ENCODE peak calls at places on chromosomes 13 and 19, in seven cellular contexts. Z is tibial nerve, F is tibial artery, L is OCI-LY7, O is epithelial cell of esophagus, T is HCT116, C is heart left ventricle. E is an unnamed sample.

GRCh38 chr13:87498681-87499080 is 172.5 kb upstream of the SLITRK5 start:
- DNase-seq in F (no peak), T (no peak), O (peak), L (peak), Z (no peak), C (no peak), E (no peak)

GRCh38 chr19:10285393-10285792 is 1.4 kb upstream of the ICAM4 start:
- DNase-seq in L (no peak), F (no peak), Z (no peak), O (no peak), T (no peak), C (no peak), E (no peak)

GRCh38 chr13:111486331-111486730 is 165.9 kb downstream of the TEX29 start:
- DNase-seq in T (no peak), L (no peak), C (no peak), F (peak), O (no peak), Z (no peak), E (no peak)

GRCh38 chr19:11191273-11191755 is 6.0 kb downstream of the KANK2 start:
- DNase-seq in F (peak), O (no peak), Z (peak), L (peak), T (no peak), C (peak), E (peak)

GRCh38 chr13:32726374-32727037 is 140.3 kb downstream of the PDS5B start:
- DNase-seq in L (no peak), F (no peak), O (no peak), T (no peak), Z (no peak), C (no peak), E (no peak)

GRCh38 chr19:35449347-35450043 is 1.4 kb downstream of the FFAR2 start:
- DNase-seq in L (no peak), O (peak), T (no peak), C (no peak), Z (no peak), F (no peak), E (no peak)

GRCh38 chr13:36904219-36904618 is 15.8 kb downstream of the SMAD9 start:
- DNase-seq in T (no peak), F (no peak), Z (no peak), O (no peak), C (no peak), L (no peak), E (no peak)

GRCh38 chr13:51879133-51879532 is 17.4 kb downstream of the CCDC70 start:
- DNase-seq in T (no peak), O (no peak), C (no peak), F (no peak), Z (no peak), L (peak), E (no peak)

GRCh38 chr13:35876601-35877000 is 254.6 kb downstream of the DCLK1 start:
- DNase-seq in T (no peak), O (no peak), C (no peak), L (no peak), F (no peak), Z (no peak), E (no peak)

GRCh38 chr13:111005364-111005763 is 90.5 kb upstream of the ANKRD10 start:
- DNase-seq in O (peak), Z (no peak), L (no peak), C (no peak), F (no peak), T (peak), E (no peak)

GRCh38 chr13:43522788-43523187 is 264.0 kb downstream of the ENOX1 start:
- DNase-seq in T (no peak), L (no peak), F (no peak), O (no peak), C (no peak), Z (no peak), E (no peak)

GRCh38 chr13:106522112-106522511 is 13.3 kb downstream of the EFNB2 start:
- DNase-seq in Z (no peak), C (no peak), L (no peak), F (no peak), T (no peak), O (peak), E (no peak)

GRCh38 chr13:22770891-22771290 is 409.9 kb upstream of the SGCG start:
- DNase-seq in L (no peak), C (no peak), O (no peak), Z (no peak), F (no peak), T (no peak), E (no peak)

GRCh38 chr19:38658462-38659306 is 11.2 kb downstream of the ACTN4 start:
- DNase-seq in Z (no peak), O (peak), C (peak), F (peak), T (peak), L (no peak), E (no peak)

DNA sequence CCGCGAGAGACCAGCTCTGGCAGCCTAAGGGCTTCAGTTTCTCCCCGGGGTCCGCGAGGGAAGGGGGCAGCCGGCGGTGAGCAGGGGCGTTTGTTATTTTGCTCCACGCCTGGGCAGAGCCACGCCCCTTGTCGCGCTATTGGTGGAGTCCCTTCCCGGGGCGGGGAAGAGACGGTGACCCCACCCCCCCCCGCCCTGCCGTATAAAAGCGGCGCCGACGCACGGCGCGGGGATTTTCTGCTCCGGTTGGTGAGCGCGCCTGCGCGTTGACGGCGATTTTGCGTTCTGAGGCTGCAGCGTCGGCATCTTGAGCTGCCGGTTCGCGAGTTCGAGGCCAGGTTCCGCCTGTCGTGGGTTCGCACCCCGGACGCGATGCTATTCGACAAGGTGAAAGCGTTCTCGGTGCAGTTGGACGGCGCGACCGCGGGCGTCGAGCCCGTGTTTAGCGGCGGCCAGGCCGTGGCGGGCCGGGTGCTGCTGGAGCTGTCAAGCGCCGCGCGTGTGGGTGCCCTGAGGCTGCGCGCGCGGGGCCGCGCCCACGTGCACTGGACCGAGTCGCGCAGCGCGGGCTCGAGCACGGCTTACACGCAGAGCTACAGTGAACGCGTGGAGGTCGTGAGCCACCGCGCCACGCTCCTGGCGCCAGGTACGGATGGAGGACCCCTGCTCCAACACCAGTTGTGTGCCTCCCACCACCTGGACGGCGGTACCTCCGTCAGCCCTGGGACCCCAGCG is at the start of gene ARRDC2:
- DNase-seq in Z (peak), L (peak), F (peak), C (peak), O (peak), T (no peak), E (peak)
- H3K4me3 ChIP-seq in Z (peak), L (peak), F (peak), C (peak), O (peak), T (no peak), E (peak)

GRCh38 chr13:99265823-99266426 is 7.7 kb upstream of the GPR18 start:
- DNase-seq in L (peak), O (peak), C (no peak), T (peak), Z (no peak), F (no peak), E (no peak)
- TF ChIP-seq CTCF in L (peak), O (peak), C (peak), T (peak), Z (peak), F (peak), E (peak)

GRCh38 chr19:48568345-48568886 is 16.4 kb downstream of the SULT2B1 start:
- DNase-seq in L (no peak), F (peak), O (peak), Z (peak), C (peak), T (peak), E (peak)
- H3K4me3 ChIP-seq in L (no peak), F (no peak), O (no peak), Z (no peak), C (no peak), T (peak), E (no peak)

DNA sequence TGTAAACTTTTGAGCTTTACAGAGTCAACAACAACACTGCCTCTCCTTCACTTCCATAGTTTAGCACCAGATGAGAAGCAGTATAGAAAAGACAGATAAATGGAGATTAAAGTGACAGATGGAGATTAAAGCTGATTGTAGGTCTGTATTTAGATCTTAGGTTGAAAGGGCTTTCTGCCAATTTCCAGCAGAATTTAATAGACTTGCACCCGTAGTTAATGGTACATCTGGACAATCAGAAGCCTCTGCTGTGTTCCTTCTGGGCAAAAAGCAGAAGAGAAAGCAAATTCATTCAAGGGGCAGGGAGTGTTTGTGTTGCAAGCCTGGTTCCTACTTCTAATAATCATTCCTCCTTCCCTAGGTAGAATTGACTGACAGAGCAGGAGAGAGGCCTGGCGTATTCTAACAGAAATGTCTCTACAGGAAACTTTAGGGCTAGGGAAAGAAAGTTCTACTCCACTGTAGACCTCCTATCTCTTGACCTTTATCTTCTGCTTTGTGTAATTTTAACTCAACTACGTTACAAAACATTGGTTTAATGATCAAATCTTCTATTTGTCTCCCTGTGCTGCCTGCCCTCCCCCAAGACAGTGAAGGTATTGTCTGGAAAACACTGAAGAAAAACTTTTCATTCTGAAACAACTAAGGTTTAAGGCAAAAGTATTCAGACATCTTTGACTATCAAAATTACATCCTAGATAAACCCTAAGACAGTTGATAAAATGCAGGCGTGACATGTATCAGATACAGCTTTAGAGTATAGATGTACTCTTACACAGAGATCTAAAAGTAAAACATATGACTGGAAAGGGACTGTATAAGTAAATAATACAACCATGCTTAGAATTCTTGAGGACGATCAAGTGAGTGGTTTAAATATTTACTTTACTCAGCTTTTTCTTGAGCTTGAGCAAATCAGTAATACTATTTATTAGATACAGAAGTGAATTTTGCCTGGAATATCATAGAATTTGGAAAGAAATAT is 44.5 kb downstream of the GPC6 start:
- DNase-seq in T (no peak), L (no peak), Z (no peak), O (no peak), C (no peak), F (no peak), E (no peak)
- TF ChIP-seq CTCF in T (no peak), L (no peak), Z (no peak), O (no peak), C (no peak), F (no peak), E (no peak)

DNA sequence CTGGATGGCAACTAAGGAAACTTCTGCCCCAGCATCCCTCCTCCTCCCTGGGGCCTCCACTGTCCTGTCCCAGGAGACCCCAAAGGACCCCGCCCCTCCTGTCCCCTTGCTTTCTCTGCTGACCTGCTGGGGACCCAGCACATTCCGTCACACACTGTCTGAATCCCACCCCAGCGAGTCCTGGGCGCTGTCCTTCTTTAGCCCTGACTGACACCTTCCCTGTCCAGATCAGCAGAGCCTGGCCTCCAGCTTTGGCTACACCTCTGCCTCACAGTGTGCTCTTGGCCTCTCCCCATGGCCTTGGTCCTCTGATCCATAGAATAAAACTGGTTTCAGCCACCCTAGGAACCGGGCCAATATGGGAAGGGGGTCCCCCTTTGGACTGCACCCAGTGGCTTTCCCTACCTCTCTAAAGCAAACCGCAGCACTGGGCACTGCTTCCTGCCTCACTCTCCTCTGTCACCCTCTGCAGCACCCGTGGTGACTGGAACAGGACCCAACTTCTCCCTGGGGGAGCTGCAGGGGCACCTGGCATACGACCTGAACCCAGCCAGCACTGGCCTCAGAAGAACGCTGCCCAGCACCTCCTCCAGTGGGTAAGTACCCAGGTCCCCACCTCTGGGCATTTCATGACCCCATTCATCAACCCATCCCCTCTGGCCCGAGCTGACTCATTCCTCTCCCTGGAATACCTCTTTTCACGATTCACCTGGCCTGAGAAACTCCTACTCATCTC is 46.4 kb downstream of the SMIM24 start:
- DNase-seq in O (no peak), F (no peak), T (no peak), Z (no peak), C (no peak), L (no peak), E (no peak)
- H3K4me3 ChIP-seq in O (no peak), F (no peak), T (peak), Z (peak), C (no peak), L (peak), E (no peak)

E was measured in heart right ventricle.